ENCODE peak calls at places on chromosomes 2 and 18, in four cellular contexts. D, H, Q and E are unnamed samples.

GRCh38 chr2:62307469-62308389 is 111.8 kb downstream of the B3GNT2 start:
- DNase-seq in Q (no peak), H (no peak), D (no peak), E (no peak)

GRCh38 chr2:64841462-64841861 is 147.7 kb upstream of the SLC1A4 start:
- DNase-seq in Q (no peak), H (no peak), D (no peak), E (no peak)

GRCh38 chr2:121648611-121649401 is 456 bp downstream of the CLASP1 start:
- DNase-seq in Q (peak; percentile 62), H (peak; percentile 85), D (peak; percentile 79), E (no peak)

GRCh38 chr2:240400319-240401161 is 34.9 kb upstream of the GPC1 start:
- DNase-seq in D (no peak), Q (no peak), H (no peak), E (no peak)

GRCh38 chr2:234060236-234060635 is 9.7 kb downstream of the SPP2 start:
- DNase-seq in Q (no peak), H (no peak), D (no peak), E (no peak)

GRCh38 chr2:63993871-63994270 is 25.4 kb downstream of the VPS54 start:
- DNase-seq in D (no peak), Q (no peak), H (no peak), E (no peak)

GRCh38 chr2:11467749-11468148 is 1.8 kb upstream of the E2F6 start:
- DNase-seq in Q (no peak), H (no peak), D (no peak), E (no peak)

GRCh38 chr2:236889081-236889780 is 196.5 kb upstream of the COPS8 start:
- DNase-seq in Q (no peak), D (no peak), H (no peak), E (no peak)

GRCh38 chr2:167756427-167756826 is 491.0 kb downstream of the STK39 start:
- DNase-seq in D (no peak), Q (no peak), H (no peak), E (no peak)

GRCh38 chr18:54878057-54878661 is 49.9 kb downstream of the RAB27B start:
- DNase-seq in D (no peak), Q (no peak), H (no peak), E (no peak)

GRCh38 chr18:49510393-49511115 is 23.5 kb upstream of the C18orf32 start:
- DNase-seq in H (peak; percentile 69), D (peak; percentile 71), Q (peak; percentile 53), E (peak; percentile 39)

GRCh38 chr2:109226128-109226527 is 97.1 kb downstream of the SH3RF3 start:
- DNase-seq in H (no peak), Q (no peak), D (no peak), E (no peak)

GRCh38 chr2:146412625-146413024 is 1432.2 kb upstream of the ACVR2A start:
- DNase-seq in H (no peak), D (peak; percentile 83), Q (peak; percentile 43), E (no peak)

GRCh38 chr2:235851841-235852527 is 316.2 kb downstream of the GBX2 start:
- DNase-seq in D (no peak), H (peak; percentile 51), Q (no peak), E (no peak)

GRCh38 chr2:147232225-147232669 is 612.6 kb upstream of the ACVR2A start:
- DNase-seq in Q (no peak), D (no peak), H (no peak), E (no peak)

GRCh38 chr2:231049286-231050017 is 7.2 kb upstream of the PSMD1 start:
- DNase-seq in H (no peak), Q (no peak), D (no peak), E (no peak)

GRCh38 chr18:72848534-72849237 is 19.1 kb downstream of the NETO1 start:
- DNase-seq in H (no peak), Q (no peak), D (no peak), E (no peak)

GRCh38 chr18:37669991-37670534 is 104.5 kb upstream of the CELF4 start:
- DNase-seq in D (no peak), H (no peak), Q (peak; percentile 57), E (no peak)

GRCh38 chr18:44149706-44150105 is 531.0 kb upstream of the SETBP1 start:
- DNase-seq in H (no peak), D (no peak), Q (no peak), E (no peak)

GRCh38 chr2:167787021-167787420 is 460.4 kb downstream of the STK39 start:
- DNase-seq in H (peak; percentile 20), Q (no peak), D (no peak), E (no peak)

GRCh38 chr18:13890962-13891361 is 24.4 kb downstream of the MC2R start:
- DNase-seq in Q (no peak), D (no peak), H (no peak), E (no peak)

GRCh38 chr2:239322414-239323086 is 78.3 kb downstream of the HDAC4 start:
- DNase-seq in Q (peak; percentile 27), H (peak; percentile 8), D (peak; percentile 16), E (no peak)
- TF ChIP-seq TAF1 in Q (no peak), H (no peak), D (no peak), E (no peak)

GRCh38 chr2:205998601-205999000 is 87.4 kb downstream of the INO80D start:
- DNase-seq in D (no peak), Q (no peak), H (no peak), E (no peak)

GRCh38 chr2:206004004-206004693 is 81.8 kb downstream of the INO80D start:
- DNase-seq in D (peak; percentile 69), Q (peak; percentile 45), H (peak; percentile 14), E (no peak)
- TF ChIP-seq TAF1 in D (no peak), Q (no peak), H (no peak), E (no peak)

DNA sequence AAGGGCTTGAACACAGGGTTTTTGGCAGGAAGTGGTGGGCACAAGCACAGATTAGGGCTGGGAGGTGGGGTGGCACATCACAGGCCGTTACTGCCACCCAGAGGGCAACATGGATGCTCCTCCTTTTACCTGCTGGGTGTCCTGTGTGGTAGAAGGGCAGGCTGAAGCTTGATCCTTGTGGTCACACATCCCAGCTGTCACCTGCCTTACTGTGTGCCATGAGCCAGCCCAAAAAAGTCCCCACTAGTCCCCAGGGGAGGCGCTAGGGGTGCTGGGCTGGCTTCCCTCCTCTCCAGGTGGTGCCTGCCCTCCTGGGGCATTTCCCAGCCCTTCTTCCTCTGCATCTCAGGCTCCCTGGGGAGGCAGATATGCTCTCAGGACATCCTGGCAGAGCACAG is 50.5 kb upstream of the ALPP start:
- DNase-seq in H (no peak), Q (no peak), D (no peak), E (no peak)
- TF ChIP-seq TAF1 in H (no peak), Q (no peak), D (no peak), E (no peak)

GRCh38 chr2:192591617-192592016 is 396.9 kb upstream of the TMEFF2 start:
- DNase-seq in H (no peak), Q (no peak), D (no peak), E (no peak)
- TF ChIP-seq TAF1 in H (no peak), Q (no peak), D (no peak), E (no peak)

GRCh38 chr2:149538138-149538833 is 49.3 kb downstream of the MMADHC start:
- DNase-seq in Q (peak; percentile 20), D (no peak), H (no peak), E (no peak)
- TF ChIP-seq TAF1 in Q (no peak), D (no peak), H (no peak), E (no peak)